ENCODE peak calls at places on chromosome 12, in six cellular contexts. B is GM20000; J is HT1080; O is DMS 273 treated with DMSO at 0.1 percent for 48 hours; S is stimulated activated CD4-positive, alpha-beta T cell treated with anti-CD3 and anti-CD28 coated beads, Interleukin-1b, Interleukin-23, amount 100 ng/mL, for 24 hours; Y is T-helper 17 cell. Q is an unnamed sample.
A peak's percentile ranks its signal among the peaks of the same experiment; 100 is the strongest.

GRCh38 chr12:107468976-107469375 is 216.6 kb upstream of the PWP1 start:
- DNase-seq in B (no peak), J (peak; percentile 38), O (no peak), S (no peak), Y (no peak), Q (no peak)

GRCh38 chr12:122028601-122029560 is 7.2 kb downstream of the BCL7A start:
- DNase-seq in B (peak; percentile 79), J (no peak), O (no peak), S (no peak), Y (no peak), Q (no peak)

GRCh38 chr12:90029317-90029716 is 320.7 kb upstream of the ATP2B1 start:
- DNase-seq in B (no peak), J (no peak), O (no peak), S (no peak), Y (no peak), Q (no peak)

GRCh38 chr12:26989873-26990272 is 24.3 kb downstream of the TM7SF3 start:
- DNase-seq in B (no peak), J (no peak), O (no peak), S (no peak), Y (no peak), Q (no peak)

GRCh38 chr12:40559865-40560264 is 132.4 kb upstream of the CNTN1 start:
- DNase-seq in B (peak; percentile 41), J (no peak), O (no peak), S (no peak), Y (no peak), Q (no peak)

GRCh38 chr12:70154960-70155589 is 88.2 kb upstream of the CNOT2 start:
- DNase-seq in B (no peak), J (no peak), O (no peak), S (no peak), Y (no peak), Q (no peak)

GRCh38 chr12:94074970-94075695 is 73.2 kb upstream of the PLXNC1 start:
- DNase-seq in B (peak; percentile 20), J (peak; percentile 63), O (no peak), S (no peak), Y (no peak), Q (no peak)

GRCh38 chr12:123075092-123075491 is 75.8 kb downstream of the PITPNM2 start:
- DNase-seq in B (no peak), J (no peak), O (peak; percentile 37), S (no peak), Y (no peak), Q (no peak)

GRCh38 chr12:12449533-12450025 is 92.7 kb downstream of the BORCS5 start:
- DNase-seq in B (no peak), J (no peak), O (no peak), S (no peak), Y (no peak), Q (no peak)

GRCh38 chr12:118773956-118774723 is 207.2 kb upstream of the SRRM4 start:
- DNase-seq in B (no peak), J (no peak), O (no peak), S (no peak), Y (no peak), Q (no peak)

GRCh38 chr12:26854028-26854387 is 21.0 kb upstream of the ITPR2 start:
- DNase-seq in B (no peak), J (no peak), O (no peak), S (no peak), Y (no peak), Q (no peak)

GRCh38 chr12:98490491-98491453 is 24.6 kb upstream of the TMPO start:
- DNase-seq in B (peak; percentile 73), J (peak; percentile 90), O (peak; percentile 38), S (peak; percentile 67), Y (peak; percentile 74), Q (no peak)

GRCh38 chr12:119940881-119941280 is 48.2 kb upstream of the BICDL1 start:
- DNase-seq in B (no peak), J (peak; percentile 94), O (no peak), S (no peak), Y (no peak), Q (no peak)

GRCh38 chr12:52581481-52581880 is 7.8 kb upstream of the KRT74 start:
- DNase-seq in B (no peak), J (peak; percentile 6), O (no peak), S (no peak), Y (no peak), Q (peak; percentile 71)

GRCh38 chr12:79982371-79983062 is 47.6 kb upstream of the PPP1R12A start:
- DNase-seq in B (no peak), J (no peak), O (no peak), S (no peak), Y (no peak), Q (no peak)